ENCODE peak calls at places on chromosomes 1 and 21, in seven cellular contexts. One of them, this sample, is unnamed.

GRCh38 chr1:178004926-178005391 is 35.1 kb upstream of the SEC16B start:
- DNase-seq in HEK293T: no peak
- DNase-seq in cardiac muscle cell: no peak
- DNase-seq in GM04504: peak
- DNase-seq in myocyte: no peak
- DNase-seq in KBM-7: no peak
- DNase-seq in HS-5: no peak
- DNase-seq in this sample: no peak

GRCh38 chr1:30694248-30695175 is 28.9 kb downstream of the MATN1 start:
- DNase-seq in HEK293T: no peak
- DNase-seq in cardiac muscle cell: no peak
- DNase-seq in GM04504: no peak
- DNase-seq in myocyte: no peak
- DNase-seq in KBM-7: no peak
- DNase-seq in HS-5: no peak
- DNase-seq in this sample: no peak

GRCh38 chr1:65068202-65069011 is 79.6 kb upstream of the AK4 start:
- DNase-seq in HEK293T: no peak
- DNase-seq in cardiac muscle cell: peak
- DNase-seq in GM04504: no peak
- DNase-seq in myocyte: peak
- DNase-seq in KBM-7: peak
- DNase-seq in HS-5: no peak
- DNase-seq in this sample: no peak

GRCh38 chr1:100309863-100310262 is 42.4 kb upstream of the CDC14A start:
- DNase-seq in HEK293T: no peak
- DNase-seq in cardiac muscle cell: no peak
- DNase-seq in GM04504: no peak
- DNase-seq in myocyte: no peak
- DNase-seq in KBM-7: no peak
- DNase-seq in HS-5: no peak
- DNase-seq in this sample: no peak

GRCh38 chr1:8091691-8092090 is 65.6 kb upstream of the ERRFI1 start:
- DNase-seq in HEK293T: no peak
- DNase-seq in cardiac muscle cell: peak
- DNase-seq in GM04504: no peak
- DNase-seq in myocyte: peak
- DNase-seq in KBM-7: no peak
- DNase-seq in HS-5: no peak
- DNase-seq in this sample: no peak

GRCh38 chr1:207807395-207808321 is 55.8 kb downstream of the CD46 start:
- DNase-seq in HEK293T: no peak
- DNase-seq in cardiac muscle cell: no peak
- DNase-seq in GM04504: no peak
- DNase-seq in myocyte: no peak
- DNase-seq in KBM-7: peak
- DNase-seq in HS-5: no peak
- DNase-seq in this sample: no peak

GRCh38 chr1:36589006-36589405 is 106.3 kb upstream of the CSF3R start:
- DNase-seq in HEK293T: no peak
- DNase-seq in cardiac muscle cell: no peak
- DNase-seq in GM04504: no peak
- DNase-seq in myocyte: no peak
- DNase-seq in KBM-7: no peak
- DNase-seq in HS-5: no peak
- DNase-seq in this sample: no peak

GRCh38 chr1:27872059-27872801 is at the start of gene THEMIS2:
- DNase-seq in HEK293T: peak
- DNase-seq in cardiac muscle cell: peak
- DNase-seq in GM04504: no peak
- DNase-seq in myocyte: peak
- DNase-seq in KBM-7: peak
- DNase-seq in HS-5: no peak
- DNase-seq in this sample: peak

GRCh38 chr1:79792212-79792575 is 785.7 kb upstream of the ADGRL4 start:
- DNase-seq in HEK293T: no peak
- DNase-seq in cardiac muscle cell: peak
- DNase-seq in GM04504: no peak
- DNase-seq in myocyte: no peak
- DNase-seq in KBM-7: no peak
- DNase-seq in HS-5: no peak
- DNase-seq in this sample: no peak

GRCh38 chr1:16167331-16168143 is 11.7 kb upstream of the EPHA2 start:
- DNase-seq in HEK293T: peak
- DNase-seq in cardiac muscle cell: no peak
- DNase-seq in GM04504: no peak
- DNase-seq in myocyte: no peak
- DNase-seq in KBM-7: no peak
- DNase-seq in HS-5: no peak
- DNase-seq in this sample: peak

GRCh38 chr1:155307247-155307740 is 1.4 kb upstream of the FDPS start:
- DNase-seq in HEK293T: no peak
- DNase-seq in cardiac muscle cell: peak
- DNase-seq in GM04504: no peak
- DNase-seq in myocyte: peak
- DNase-seq in KBM-7: peak
- DNase-seq in HS-5: no peak
- DNase-seq in this sample: no peak

GRCh38 chr1:202164271-202165037 is 4.1 kb upstream of the PTPN7 start:
- DNase-seq in HEK293T: no peak
- DNase-seq in cardiac muscle cell: no peak
- DNase-seq in GM04504: no peak
- DNase-seq in myocyte: peak
- DNase-seq in KBM-7: peak
- DNase-seq in HS-5: no peak
- DNase-seq in this sample: no peak

GRCh38 chr1:224505454-224506093 is 71.0 kb upstream of the WDR26 start:
- DNase-seq in HEK293T: no peak
- DNase-seq in cardiac muscle cell: no peak
- DNase-seq in GM04504: no peak
- DNase-seq in myocyte: no peak
- DNase-seq in KBM-7: no peak
- DNase-seq in HS-5: no peak
- DNase-seq in this sample: no peak

GRCh38 chr1:67630438-67631045 is 54.5 kb upstream of the GADD45A start:
- DNase-seq in HEK293T: no peak
- DNase-seq in cardiac muscle cell: no peak
- DNase-seq in GM04504: no peak
- DNase-seq in myocyte: no peak
- DNase-seq in KBM-7: no peak
- DNase-seq in HS-5: no peak
- DNase-seq in this sample: no peak

GRCh38 chr1:247110627-247111258 is 6.6 kb upstream of the ZNF669 start:
- DNase-seq in HEK293T: no peak
- DNase-seq in cardiac muscle cell: no peak
- DNase-seq in GM04504: no peak
- DNase-seq in myocyte: no peak
- DNase-seq in KBM-7: no peak
- DNase-seq in HS-5: no peak
- DNase-seq in this sample: no peak

GRCh38 chr1:116382857-116383256 is 9.8 kb downstream of the ATP1A1 start:
- DNase-seq in HEK293T: no peak
- DNase-seq in cardiac muscle cell: peak
- DNase-seq in GM04504: no peak
- DNase-seq in myocyte: no peak
- DNase-seq in KBM-7: no peak
- DNase-seq in HS-5: no peak
- DNase-seq in this sample: no peak

GRCh38 chr1:36155560-36156328 is at the start of gene MAP7D1:
- DNase-seq in HEK293T: peak
- DNase-seq in cardiac muscle cell: peak
- DNase-seq in GM04504: peak
- DNase-seq in myocyte: peak
- DNase-seq in KBM-7: peak
- DNase-seq in HS-5: peak
- DNase-seq in this sample: peak

GRCh38 chr1:70426154-70427131 is 15.4 kb downstream of the CTH start:
- DNase-seq in HEK293T: no peak
- DNase-seq in cardiac muscle cell: no peak
- DNase-seq in GM04504: no peak
- DNase-seq in myocyte: no peak
- DNase-seq in KBM-7: no peak
- DNase-seq in HS-5: no peak
- DNase-seq in this sample: no peak

GRCh38 chr21:44666401-44667320 is at the start of gene KRTAP12-2:
- DNase-seq in HEK293T: no peak
- DNase-seq in cardiac muscle cell: no peak
- DNase-seq in GM04504: no peak
- DNase-seq in myocyte: peak
- DNase-seq in KBM-7: no peak
- DNase-seq in HS-5: no peak
- DNase-seq in this sample: no peak

GRCh38 chr1:24762133-24762676 is 17.0 kb downstream of the CLIC4 start:
- DNase-seq in HEK293T: no peak
- DNase-seq in cardiac muscle cell: no peak
- DNase-seq in GM04504: no peak
- DNase-seq in myocyte: no peak
- DNase-seq in KBM-7: peak
- DNase-seq in HS-5: no peak
- DNase-seq in this sample: no peak

GRCh38 chr1:117671781-117672501 is 66.1 kb downstream of the TENT5C start:
- DNase-seq in HEK293T: no peak
- DNase-seq in cardiac muscle cell: peak
- DNase-seq in GM04504: no peak
- DNase-seq in myocyte: peak
- DNase-seq in KBM-7: peak
- DNase-seq in HS-5: no peak
- DNase-seq in this sample: no peak

GRCh38 chr1:41870076-41870562 is 48.6 kb downstream of the HIVEP3 start:
- DNase-seq in HEK293T: no peak
- DNase-seq in cardiac muscle cell: no peak
- DNase-seq in GM04504: no peak
- DNase-seq in myocyte: no peak
- DNase-seq in KBM-7: no peak
- DNase-seq in HS-5: peak
- DNase-seq in this sample: no peak

GRCh38 chr1:156804572-156805243 is 11.9 kb downstream of the SH2D2A start:
- DNase-seq in HEK293T: no peak
- DNase-seq in cardiac muscle cell: peak
- DNase-seq in GM04504: no peak
- DNase-seq in myocyte: no peak
- DNase-seq in KBM-7: peak
- DNase-seq in HS-5: no peak
- DNase-seq in this sample: no peak

GRCh38 chr1:243996223-243996622 is 54.9 kb upstream of the ZBTB18 start:
- DNase-seq in HEK293T: no peak
- DNase-seq in cardiac muscle cell: no peak
- DNase-seq in GM04504: no peak
- DNase-seq in myocyte: no peak
- DNase-seq in KBM-7: no peak
- DNase-seq in HS-5: no peak
- DNase-seq in this sample: no peak

GRCh38 chr1:240190881-240191385 is 99.2 kb downstream of the FMN2 start:
- DNase-seq in HEK293T: peak
- DNase-seq in cardiac muscle cell: peak
- DNase-seq in GM04504: peak
- DNase-seq in myocyte: peak
- DNase-seq in KBM-7: peak
- DNase-seq in HS-5: peak
- DNase-seq in this sample: no peak

GRCh38 chr1:150066838-150067183 is 765 bp upstream of the VPS45 start:
- DNase-seq in HEK293T: peak
- DNase-seq in cardiac muscle cell: no peak
- DNase-seq in GM04504: no peak
- DNase-seq in myocyte: no peak
- DNase-seq in KBM-7: no peak
- DNase-seq in HS-5: no peak
- DNase-seq in this sample: peak

GRCh38 chr1:214928574-214928973 is 154.0 kb upstream of the KCNK2 start:
- DNase-seq in HEK293T: no peak
- DNase-seq in cardiac muscle cell: no peak
- DNase-seq in GM04504: no peak
- DNase-seq in myocyte: no peak
- DNase-seq in KBM-7: no peak
- DNase-seq in HS-5: no peak
- DNase-seq in this sample: no peak

GRCh38 chr1:1024421-1025415 is 4.8 kb downstream of the AGRN start:
- DNase-seq in HEK293T: no peak
- DNase-seq in cardiac muscle cell: no peak
- DNase-seq in GM04504: no peak
- DNase-seq in myocyte: no peak
- DNase-seq in KBM-7: no peak
- DNase-seq in HS-5: peak
- DNase-seq in this sample: no peak

GRCh38 chr1:114688526-114688925 is 6.8 kb downstream of the AMPD1 start:
- DNase-seq in HEK293T: no peak
- DNase-seq in cardiac muscle cell: no peak
- DNase-seq in GM04504: no peak
- DNase-seq in myocyte: no peak
- DNase-seq in KBM-7: no peak
- DNase-seq in HS-5: no peak
- DNase-seq in this sample: no peak

GRCh38 chr1:209642817-209643216 is 9.4 kb downstream of the LAMB3 start:
- DNase-seq in HEK293T: no peak
- DNase-seq in cardiac muscle cell: no peak
- DNase-seq in GM04504: no peak
- DNase-seq in myocyte: no peak
- DNase-seq in KBM-7: no peak
- DNase-seq in HS-5: no peak
- DNase-seq in this sample: no peak

GRCh38 chr1:226761322-226761721 is 22.2 kb upstream of the ITPKB start:
- DNase-seq in HEK293T: no peak
- DNase-seq in cardiac muscle cell: no peak
- DNase-seq in GM04504: no peak
- DNase-seq in myocyte: no peak
- DNase-seq in KBM-7: no peak
- DNase-seq in HS-5: no peak
- DNase-seq in this sample: no peak

GRCh38 chr1:43329995-43330751 is 7.4 kb upstream of the MPL start:
- DNase-seq in HEK293T: no peak
- DNase-seq in cardiac muscle cell: peak
- DNase-seq in GM04504: peak
- DNase-seq in myocyte: peak
- DNase-seq in KBM-7: peak
- DNase-seq in HS-5: peak
- DNase-seq in this sample: peak

GRCh38 chr1:169874229-169874628 is 19.5 kb downstream of the SCYL3 start:
- DNase-seq in HEK293T: no peak
- DNase-seq in cardiac muscle cell: peak
- DNase-seq in GM04504: peak
- DNase-seq in myocyte: peak
- DNase-seq in KBM-7: no peak
- DNase-seq in HS-5: peak
- DNase-seq in this sample: no peak

GRCh38 chr1:219567341-219567947 is 45.5 kb downstream of the ZC3H11B start:
- DNase-seq in HEK293T: peak
- DNase-seq in cardiac muscle cell: peak
- DNase-seq in GM04504: no peak
- DNase-seq in myocyte: peak
- DNase-seq in KBM-7: peak
- DNase-seq in HS-5: peak
- DNase-seq in this sample: no peak

GRCh38 chr1:206021796-206022365 is 1.8 kb downstream of the CTSE start:
- DNase-seq in HEK293T: no peak
- DNase-seq in cardiac muscle cell: peak
- DNase-seq in GM04504: no peak
- DNase-seq in myocyte: no peak
- DNase-seq in KBM-7: no peak
- DNase-seq in HS-5: peak
- DNase-seq in this sample: no peak

GRCh38 chr1:222792744-222793143 is 22.1 kb upstream of the DISP1 start:
- DNase-seq in HEK293T: peak
- DNase-seq in cardiac muscle cell: peak
- DNase-seq in GM04504: no peak
- DNase-seq in myocyte: no peak
- DNase-seq in KBM-7: peak
- DNase-seq in HS-5: no peak
- DNase-seq in this sample: no peak

GRCh38 chr21:43877936-43878575 is 13.0 kb downstream of the AGPAT3 start:
- DNase-seq in HEK293T: no peak
- DNase-seq in cardiac muscle cell: no peak
- DNase-seq in GM04504: no peak
- DNase-seq in myocyte: no peak
- DNase-seq in KBM-7: no peak
- DNase-seq in HS-5: no peak
- DNase-seq in this sample: no peak

GRCh38 chr1:239913141-239913585 is 178.5 kb upstream of the FMN2 start:
- DNase-seq in HEK293T: no peak
- DNase-seq in cardiac muscle cell: no peak
- DNase-seq in GM04504: no peak
- DNase-seq in myocyte: no peak
- DNase-seq in KBM-7: no peak
- DNase-seq in HS-5: no peak
- DNase-seq in this sample: no peak